ENCODE peak calls at places on chromosomes 3 and 15, in six cellular contexts. C is neural progenitor cell, O is testis, U is Caco-2, G is body of pancreas, V is breast epithelium. L is an unnamed sample.

GRCh38 chr15:50828610-50829206 is 63.2 kb upstream of the SPPL2A start:
- DNase-seq in U (peak; percentile 79), G (no peak), O (no peak), V (no peak), C (peak; percentile 40), L (peak; percentile 51)

GRCh38 chr3:22475665-22476064 is 724.7 kb upstream of the ZNF385D start:
- DNase-seq in G (no peak), V (no peak), C (no peak), O (no peak), U (no peak), L (no peak)

GRCh38 chr3:155065537-155065936 is 14.6 kb upstream of the MME start:
- DNase-seq in U (no peak), O (no peak), G (no peak), V (no peak), C (no peak), L (no peak)

GRCh38 chr3:60080648-60081047 is 1030.8 kb upstream of the CFAP20DC start:
- DNase-seq in O (no peak), C (no peak), G (no peak), U (no peak), V (no peak), L (no peak)

GRCh38 chr15:75178938-75179772 is 22.5 kb upstream of the C15orf39 start:
- DNase-seq in U (no peak), O (no peak), C (no peak), V (no peak), G (no peak), L (no peak)

GRCh38 chr3:79367066-79367465 is 400.7 kb downstream of the ROBO1 start:
- DNase-seq in U (no peak), V (no peak), G (no peak), O (no peak), C (no peak), L (no peak)

GRCh38 chr15:68623301-68623892 is 44.6 kb downstream of the CORO2B start:
- DNase-seq in C (peak; percentile 85), O (no peak), U (no peak), V (no peak), G (no peak), L (no peak)

GRCh38 chr3:43620953-43621405 is 832 bp downstream of the ANO10 start:
- DNase-seq in V (no peak), O (no peak), U (no peak), G (no peak), C (peak; percentile 6), L (no peak)

GRCh38 chr3:179332240-179332639 is 9.4 kb downstream of the ZNF639 start:
- DNase-seq in U (no peak), V (no peak), G (no peak), C (no peak), O (no peak), L (no peak)
- H3K27me3 ChIP-seq in U (no peaks in the 10 kb centered on the region), V (no peaks in the 10 kb centered on the region), G (no peaks in the 10 kb centered on the region), C (no peaks in the 10 kb centered on the region), O (no peaks in the 10 kb centered on the region), L (no peaks in the 10 kb centered on the region)

GRCh38 chr15:28111552-28111951 is 12.4 kb upstream of the OCA2 start:
- DNase-seq in G (no peak), O (no peak), C (no peak), V (no peak), U (no peak), L (no peak)
- H3K27me3 ChIP-seq in G (peaks cover 10% of the 10 kb centered on the region), O (no peaks in the 10 kb centered on the region), C (peaks cover 22% of the 10 kb centered on the region), V (no peaks in the 10 kb centered on the region), U (no peaks in the 10 kb centered on the region), L (peaks cover 3% of the 10 kb centered on the region)

DNA sequence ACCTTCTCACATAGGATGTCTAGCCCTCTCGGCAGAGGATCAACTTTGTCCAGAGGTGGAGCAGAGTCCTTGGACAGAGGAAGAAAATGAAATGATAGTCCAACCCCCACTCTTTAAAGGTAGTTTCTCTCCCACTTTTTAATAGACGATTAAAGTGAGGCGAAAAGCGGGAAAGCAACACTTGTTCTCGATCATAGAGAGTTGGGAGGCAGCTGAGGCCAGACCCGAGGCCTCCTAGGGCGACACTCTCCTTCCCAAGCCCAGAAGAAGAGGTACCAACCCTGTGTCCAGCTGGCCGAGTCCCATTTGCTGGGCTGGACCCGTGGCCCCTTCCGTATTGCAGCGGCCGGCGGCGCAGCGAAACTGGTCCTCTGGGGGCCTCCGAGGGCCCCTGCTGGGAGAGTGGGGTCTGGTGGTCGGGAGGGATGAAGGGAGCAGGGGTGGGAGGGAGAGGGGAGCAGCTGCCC is 2.3 kb downstream of the WNT5A start:
- DNase-seq in O (no peak), U (no peak), V (no peak), G (no peak), C (no peak), L (no peak)
- H3K27me3 ChIP-seq in O (no peaks in the 10 kb centered on the region), U (no peaks in the 10 kb centered on the region), V (no peaks in the 10 kb centered on the region), G (no peaks in the 10 kb centered on the region), C (peaks cover 97% of the 10 kb centered on the region), L (peaks cover 65% of the 10 kb centered on the region)

DNA sequence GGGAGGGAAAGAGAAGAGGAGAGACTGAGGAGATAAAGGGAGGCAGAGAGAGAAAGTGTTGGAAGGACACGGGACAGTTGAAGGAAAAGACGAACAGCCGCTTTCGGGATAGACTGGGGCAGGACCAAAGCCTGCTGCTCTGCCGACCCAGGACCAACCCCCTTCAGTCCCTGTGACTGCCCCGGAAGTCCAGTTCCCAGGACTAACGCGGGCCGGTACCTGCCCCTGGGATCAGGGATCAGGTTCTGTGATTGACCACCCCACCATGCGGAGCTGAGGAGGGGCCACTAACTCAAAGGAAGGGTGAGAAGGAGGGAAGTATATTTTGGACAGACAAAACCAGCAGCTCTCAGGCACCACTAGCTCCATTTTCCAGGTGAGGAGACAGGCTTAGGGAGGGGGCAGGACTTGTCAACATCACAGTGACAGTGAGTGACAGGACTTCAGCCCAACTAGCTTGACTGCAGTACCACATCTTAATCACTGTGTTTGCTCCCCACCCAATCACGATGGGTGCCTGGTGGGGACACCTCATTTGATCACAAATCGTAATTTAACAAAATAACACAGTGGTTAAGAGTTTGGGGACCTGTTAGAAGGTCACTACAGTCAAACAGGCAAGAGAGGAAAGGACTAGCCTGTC is 9.8 kb upstream of the EPHB3 start:
- DNase-seq in C (no peak), U (no peak), G (no peak), V (no peak), O (no peak), L (no peak)
- H3K27me3 ChIP-seq in C (no peaks in the 10 kb centered on the region), U (no peaks in the 10 kb centered on the region), G (no peaks in the 10 kb centered on the region), V (no peaks in the 10 kb centered on the region), O (no peaks in the 10 kb centered on the region), L (no peaks in the 10 kb centered on the region)

GRCh38 chr15:40922608-40923005 is 6.5 kb upstream of the DLL4 start:
- DNase-seq in C (no peak), U (no peak), G (no peak), V (no peak), O (no peak), L (no peak)
- H3K27me3 ChIP-seq in C (peaks cover 90% of the 10 kb centered on the region), U (no peaks in the 10 kb centered on the region), G (peaks cover 19% of the 10 kb centered on the region), V (no peaks in the 10 kb centered on the region), O (no peaks in the 10 kb centered on the region), L (no peaks in the 10 kb centered on the region)

DNA sequence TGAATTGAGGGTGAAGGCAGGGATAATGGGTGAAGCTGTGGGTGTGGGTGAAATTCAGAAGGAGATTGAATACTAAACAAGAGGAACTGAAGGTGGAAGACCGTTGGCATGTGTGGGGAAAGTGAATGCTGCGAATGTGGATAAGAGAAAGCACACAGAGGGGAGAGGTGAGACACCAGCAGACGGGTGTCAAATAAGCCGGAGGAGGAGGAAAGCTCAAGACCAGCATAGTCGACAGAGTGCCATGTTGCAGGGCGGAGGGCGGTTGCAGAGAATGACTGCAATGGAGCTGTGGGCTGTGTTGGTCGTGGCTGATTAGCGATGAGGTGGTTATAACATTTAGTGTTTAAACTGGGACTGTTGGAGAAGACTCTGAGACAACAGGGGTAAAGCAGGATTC is 16.4 kb upstream of the HCN4 start:
- DNase-seq in C (no peak), O (no peak), V (no peak), U (no peak), G (no peak), L (no peak)
- H3K27me3 ChIP-seq in C (no peaks in the 10 kb centered on the region), O (no peaks in the 10 kb centered on the region), V (no peaks in the 10 kb centered on the region), U (no peaks in the 10 kb centered on the region), G (no peaks in the 10 kb centered on the region), L (no peaks in the 10 kb centered on the region)

L was measured in adrenal gland.